ENCODE peak calls at places on chromosomes 11 and 22, in eight cellular contexts. One of them, this sample, is unnamed.

GRCh38 chr11:11218287-11218986 is 134.6 kb downstream of the CSNK2A3 start:
- DNase-seq in HL-60: no peak
- DNase-seq in lower lobe of right lung: no peak
- DNase-seq in GM03348: no peak
- DNase-seq in activated naive CD8-positive, alpha-beta T cell treated with anti-CD3 and anti-CD28 coated beads for 36 hours: no peak
- DNase-seq in stimulated activated CD4-positive, alpha-beta T cell treated with anti-CD3 and anti-CD28 coated beads, Interleukin-15, amount 100 ng/mL, for 48 hours: no peak
- DNase-seq in fibroblast of mammary gland: no peak
- DNase-seq in stimulated activated naive CD4-positive, alpha-beta T cell: no peak
- DNase-seq in this sample: no peak

GRCh38 chr22:46937185-46937584 is 174.7 kb downstream of the TBC1D22A start:
- DNase-seq in HL-60: no peak
- DNase-seq in lower lobe of right lung: no peak
- DNase-seq in GM03348: no peak
- DNase-seq in activated naive CD8-positive, alpha-beta T cell treated with anti-CD3 and anti-CD28 coated beads for 36 hours: no peak
- DNase-seq in stimulated activated CD4-positive, alpha-beta T cell treated with anti-CD3 and anti-CD28 coated beads, Interleukin-15, amount 100 ng/mL, for 48 hours: no peak
- DNase-seq in fibroblast of mammary gland: no peak
- DNase-seq in stimulated activated naive CD4-positive, alpha-beta T cell: no peak
- DNase-seq in this sample: no peak

GRCh38 chr22:37091986-37092385 is 17.5 kb downstream of the TMPRSS6 start:
- DNase-seq in HL-60: no peak
- DNase-seq in lower lobe of right lung: no peak
- DNase-seq in GM03348: no peak
- DNase-seq in activated naive CD8-positive, alpha-beta T cell treated with anti-CD3 and anti-CD28 coated beads for 36 hours: no peak
- DNase-seq in stimulated activated CD4-positive, alpha-beta T cell treated with anti-CD3 and anti-CD28 coated beads, Interleukin-15, amount 100 ng/mL, for 48 hours: no peak
- DNase-seq in fibroblast of mammary gland: no peak
- DNase-seq in stimulated activated naive CD4-positive, alpha-beta T cell: no peak
- DNase-seq in this sample: no peak

GRCh38 chr11:85756401-85757200 is 54.3 kb downstream of the SYTL2 start:
- DNase-seq in HL-60: no peak
- DNase-seq in lower lobe of right lung: no peak
- DNase-seq in GM03348: no peak
- DNase-seq in activated naive CD8-positive, alpha-beta T cell treated with anti-CD3 and anti-CD28 coated beads for 36 hours: no peak
- DNase-seq in stimulated activated CD4-positive, alpha-beta T cell treated with anti-CD3 and anti-CD28 coated beads, Interleukin-15, amount 100 ng/mL, for 48 hours: no peak
- DNase-seq in fibroblast of mammary gland: no peak
- DNase-seq in stimulated activated naive CD4-positive, alpha-beta T cell: peak; percentile 62
- DNase-seq in this sample: no peak

GRCh38 chr11:43920598-43921419 is 21.6 kb upstream of the C11orf96 start:
- DNase-seq in HL-60: peak; percentile 26
- DNase-seq in lower lobe of right lung: no peak
- DNase-seq in GM03348: peak; percentile 93
- DNase-seq in activated naive CD8-positive, alpha-beta T cell treated with anti-CD3 and anti-CD28 coated beads for 36 hours: no peak
- DNase-seq in stimulated activated CD4-positive, alpha-beta T cell treated with anti-CD3 and anti-CD28 coated beads, Interleukin-15, amount 100 ng/mL, for 48 hours: no peak
- DNase-seq in fibroblast of mammary gland: peak; percentile 100
- DNase-seq in stimulated activated naive CD4-positive, alpha-beta T cell: no peak
- DNase-seq in this sample: peak; percentile 99

GRCh38 chr11:126112547-126112946 is 49.9 kb upstream of the CDON start:
- DNase-seq in HL-60: no peak
- DNase-seq in lower lobe of right lung: no peak
- DNase-seq in GM03348: peak; percentile 66
- DNase-seq in activated naive CD8-positive, alpha-beta T cell treated with anti-CD3 and anti-CD28 coated beads for 36 hours: no peak
- DNase-seq in stimulated activated CD4-positive, alpha-beta T cell treated with anti-CD3 and anti-CD28 coated beads, Interleukin-15, amount 100 ng/mL, for 48 hours: no peak
- DNase-seq in fibroblast of mammary gland: peak; percentile 72
- DNase-seq in stimulated activated naive CD4-positive, alpha-beta T cell: no peak
- DNase-seq in this sample: peak; percentile 80

GRCh38 chr11:71251159-71251721 is 1.1 kb downstream of the SHANK2 start:
- DNase-seq in HL-60: no peak
- DNase-seq in lower lobe of right lung: peak; percentile 61
- DNase-seq in GM03348: peak; percentile 70
- DNase-seq in activated naive CD8-positive, alpha-beta T cell treated with anti-CD3 and anti-CD28 coated beads for 36 hours: no peak
- DNase-seq in stimulated activated CD4-positive, alpha-beta T cell treated with anti-CD3 and anti-CD28 coated beads, Interleukin-15, amount 100 ng/mL, for 48 hours: no peak
- DNase-seq in fibroblast of mammary gland: no peak
- DNase-seq in stimulated activated naive CD4-positive, alpha-beta T cell: no peak
- DNase-seq in this sample: peak; percentile 21

GRCh38 chr11:9003573-9004309 is at the start of gene NRIP3:
- DNase-seq in HL-60: peak; percentile 56
- DNase-seq in lower lobe of right lung: peak; percentile 83
- DNase-seq in GM03348: peak; percentile 93
- DNase-seq in activated naive CD8-positive, alpha-beta T cell treated with anti-CD3 and anti-CD28 coated beads for 36 hours: peak; percentile 72
- DNase-seq in stimulated activated CD4-positive, alpha-beta T cell treated with anti-CD3 and anti-CD28 coated beads, Interleukin-15, amount 100 ng/mL, for 48 hours: no peak
- DNase-seq in fibroblast of mammary gland: peak; percentile 30
- DNase-seq in stimulated activated naive CD4-positive, alpha-beta T cell: peak; percentile 78
- DNase-seq in this sample: peak; percentile 24

GRCh38 chr11:122441702-122442092 is 213.8 kb upstream of the UBASH3B start:
- DNase-seq in HL-60: no peak
- DNase-seq in lower lobe of right lung: no peak
- DNase-seq in GM03348: no peak
- DNase-seq in activated naive CD8-positive, alpha-beta T cell treated with anti-CD3 and anti-CD28 coated beads for 36 hours: no peak
- DNase-seq in stimulated activated CD4-positive, alpha-beta T cell treated with anti-CD3 and anti-CD28 coated beads, Interleukin-15, amount 100 ng/mL, for 48 hours: no peak
- DNase-seq in fibroblast of mammary gland: no peak
- DNase-seq in stimulated activated naive CD4-positive, alpha-beta T cell: no peak
- DNase-seq in this sample: no peak

GRCh38 chr22:22120160-22120559 is 124.4 kb upstream of the VPREB1 start:
- DNase-seq in HL-60: no peak
- DNase-seq in lower lobe of right lung: no peak
- DNase-seq in GM03348: no peak
- DNase-seq in activated naive CD8-positive, alpha-beta T cell treated with anti-CD3 and anti-CD28 coated beads for 36 hours: no peak
- DNase-seq in stimulated activated CD4-positive, alpha-beta T cell treated with anti-CD3 and anti-CD28 coated beads, Interleukin-15, amount 100 ng/mL, for 48 hours: no peak
- DNase-seq in fibroblast of mammary gland: no peak
- DNase-seq in stimulated activated naive CD4-positive, alpha-beta T cell: no peak
- DNase-seq in this sample: no peak

GRCh38 chr22:47460870-47461269 is 698.4 kb downstream of the TBC1D22A start:
- DNase-seq in HL-60: no peak
- DNase-seq in lower lobe of right lung: no peak
- DNase-seq in GM03348: no peak
- DNase-seq in activated naive CD8-positive, alpha-beta T cell treated with anti-CD3 and anti-CD28 coated beads for 36 hours: no peak
- DNase-seq in stimulated activated CD4-positive, alpha-beta T cell treated with anti-CD3 and anti-CD28 coated beads, Interleukin-15, amount 100 ng/mL, for 48 hours: no peak
- DNase-seq in fibroblast of mammary gland: no peak
- DNase-seq in stimulated activated naive CD4-positive, alpha-beta T cell: no peak
- DNase-seq in this sample: no peak

GRCh38 chr11:3000032-3000961 is 8.2 kb upstream of the NAP1L4 start:
- DNase-seq in HL-60: no peak
- DNase-seq in lower lobe of right lung: peak; percentile 70
- DNase-seq in GM03348: no peak
- DNase-seq in activated naive CD8-positive, alpha-beta T cell treated with anti-CD3 and anti-CD28 coated beads for 36 hours: no peak
- DNase-seq in stimulated activated CD4-positive, alpha-beta T cell treated with anti-CD3 and anti-CD28 coated beads, Interleukin-15, amount 100 ng/mL, for 48 hours: no peak
- DNase-seq in fibroblast of mammary gland: peak; percentile 53
- DNase-seq in stimulated activated naive CD4-positive, alpha-beta T cell: no peak
- DNase-seq in this sample: peak; percentile 23

GRCh38 chr11:19577849-19578619 is 134.6 kb upstream of the NAV2 start:
- DNase-seq in HL-60: no peak
- DNase-seq in lower lobe of right lung: no peak
- DNase-seq in GM03348: peak; percentile 71
- DNase-seq in activated naive CD8-positive, alpha-beta T cell treated with anti-CD3 and anti-CD28 coated beads for 36 hours: no peak
- DNase-seq in stimulated activated CD4-positive, alpha-beta T cell treated with anti-CD3 and anti-CD28 coated beads, Interleukin-15, amount 100 ng/mL, for 48 hours: no peak
- DNase-seq in fibroblast of mammary gland: peak; percentile 64
- DNase-seq in stimulated activated naive CD4-positive, alpha-beta T cell: no peak
- DNase-seq in this sample: peak; percentile 67

GRCh38 chr11:46889689-46890475 is 28.5 kb downstream of the LRP4 start:
- DNase-seq in HL-60: peak; percentile 78
- DNase-seq in lower lobe of right lung: no peak
- DNase-seq in GM03348: peak; percentile 89
- DNase-seq in activated naive CD8-positive, alpha-beta T cell treated with anti-CD3 and anti-CD28 coated beads for 36 hours: peak; percentile 61
- DNase-seq in stimulated activated CD4-positive, alpha-beta T cell treated with anti-CD3 and anti-CD28 coated beads, Interleukin-15, amount 100 ng/mL, for 48 hours: peak; percentile 40
- DNase-seq in fibroblast of mammary gland: peak; percentile 75
- DNase-seq in stimulated activated naive CD4-positive, alpha-beta T cell: peak; percentile 84
- DNase-seq in this sample: peak; percentile 55

GRCh38 chr11:69215784-69216415 is 60.2 kb downstream of the SMIM38 start:
- DNase-seq in HL-60: no peak
- DNase-seq in lower lobe of right lung: no peak
- DNase-seq in GM03348: peak; percentile 79
- DNase-seq in activated naive CD8-positive, alpha-beta T cell treated with anti-CD3 and anti-CD28 coated beads for 36 hours: no peak
- DNase-seq in stimulated activated CD4-positive, alpha-beta T cell treated with anti-CD3 and anti-CD28 coated beads, Interleukin-15, amount 100 ng/mL, for 48 hours: no peak
- DNase-seq in fibroblast of mammary gland: peak; percentile 17
- DNase-seq in stimulated activated naive CD4-positive, alpha-beta T cell: no peak
- DNase-seq in this sample: peak; percentile 16

GRCh38 chr22:20238567-20239062 is 29.5 kb downstream of the RTN4R start:
- DNase-seq in HL-60: peak; percentile 64
- DNase-seq in lower lobe of right lung: peak; percentile 76
- DNase-seq in GM03348: peak; percentile 34
- DNase-seq in activated naive CD8-positive, alpha-beta T cell treated with anti-CD3 and anti-CD28 coated beads for 36 hours: peak; percentile 72
- DNase-seq in stimulated activated CD4-positive, alpha-beta T cell treated with anti-CD3 and anti-CD28 coated beads, Interleukin-15, amount 100 ng/mL, for 48 hours: peak; percentile 50
- DNase-seq in fibroblast of mammary gland: peak; percentile 9
- DNase-seq in stimulated activated naive CD4-positive, alpha-beta T cell: peak; percentile 53
- DNase-seq in this sample: no peak

GRCh38 chr11:20303451-20303965 is 60.0 kb upstream of the HTATIP2 start:
- DNase-seq in HL-60: no peak
- DNase-seq in lower lobe of right lung: no peak
- DNase-seq in GM03348: no peak
- DNase-seq in activated naive CD8-positive, alpha-beta T cell treated with anti-CD3 and anti-CD28 coated beads for 36 hours: no peak
- DNase-seq in stimulated activated CD4-positive, alpha-beta T cell treated with anti-CD3 and anti-CD28 coated beads, Interleukin-15, amount 100 ng/mL, for 48 hours: no peak
- DNase-seq in fibroblast of mammary gland: no peak
- DNase-seq in stimulated activated naive CD4-positive, alpha-beta T cell: no peak
- DNase-seq in this sample: no peak

GRCh38 chr11:26073646-26074045 is 258.3 kb upstream of the ANO3 start:
- DNase-seq in HL-60: no peak
- DNase-seq in lower lobe of right lung: no peak
- DNase-seq in GM03348: no peak
- DNase-seq in activated naive CD8-positive, alpha-beta T cell treated with anti-CD3 and anti-CD28 coated beads for 36 hours: no peak
- DNase-seq in stimulated activated CD4-positive, alpha-beta T cell treated with anti-CD3 and anti-CD28 coated beads, Interleukin-15, amount 100 ng/mL, for 48 hours: no peak
- DNase-seq in fibroblast of mammary gland: no peak
- DNase-seq in stimulated activated naive CD4-positive, alpha-beta T cell: no peak
- DNase-seq in this sample: no peak

GRCh38 chr11:88398372-88399140 is 61.0 kb upstream of the CTSC start:
- DNase-seq in HL-60: no peak
- DNase-seq in lower lobe of right lung: no peak
- DNase-seq in GM03348: peak; percentile 44
- DNase-seq in activated naive CD8-positive, alpha-beta T cell treated with anti-CD3 and anti-CD28 coated beads for 36 hours: no peak
- DNase-seq in stimulated activated CD4-positive, alpha-beta T cell treated with anti-CD3 and anti-CD28 coated beads, Interleukin-15, amount 100 ng/mL, for 48 hours: no peak
- DNase-seq in fibroblast of mammary gland: peak; percentile 81
- DNase-seq in stimulated activated naive CD4-positive, alpha-beta T cell: no peak
- DNase-seq in this sample: peak; percentile 24

GRCh38 chr11:64562723-64563351 is 28.2 kb upstream of the SLC22A12 start:
- DNase-seq in HL-60: no peak
- DNase-seq in lower lobe of right lung: peak; percentile 22
- DNase-seq in GM03348: no peak
- DNase-seq in activated naive CD8-positive, alpha-beta T cell treated with anti-CD3 and anti-CD28 coated beads for 36 hours: no peak
- DNase-seq in stimulated activated CD4-positive, alpha-beta T cell treated with anti-CD3 and anti-CD28 coated beads, Interleukin-15, amount 100 ng/mL, for 48 hours: no peak
- DNase-seq in fibroblast of mammary gland: no peak
- DNase-seq in stimulated activated naive CD4-positive, alpha-beta T cell: no peak
- DNase-seq in this sample: no peak

GRCh38 chr22:42282943-42283287 is 12.5 kb upstream of the TCF20 start:
- DNase-seq in HL-60: no peak
- DNase-seq in lower lobe of right lung: no peak
- DNase-seq in GM03348: no peak
- DNase-seq in activated naive CD8-positive, alpha-beta T cell treated with anti-CD3 and anti-CD28 coated beads for 36 hours: no peak
- DNase-seq in stimulated activated CD4-positive, alpha-beta T cell treated with anti-CD3 and anti-CD28 coated beads, Interleukin-15, amount 100 ng/mL, for 48 hours: no peak
- DNase-seq in fibroblast of mammary gland: no peak
- DNase-seq in stimulated activated naive CD4-positive, alpha-beta T cell: no peak
- DNase-seq in this sample: no peak

GRCh38 chr11:111512296-111513239 is at the start of gene BTG4:
- DNase-seq in HL-60: no peak
- DNase-seq in lower lobe of right lung: peak; percentile 45
- DNase-seq in GM03348: peak; percentile 56
- DNase-seq in activated naive CD8-positive, alpha-beta T cell treated with anti-CD3 and anti-CD28 coated beads for 36 hours: peak; percentile 45
- DNase-seq in stimulated activated CD4-positive, alpha-beta T cell treated with anti-CD3 and anti-CD28 coated beads, Interleukin-15, amount 100 ng/mL, for 48 hours: no peak
- DNase-seq in fibroblast of mammary gland: peak; percentile 14
- DNase-seq in stimulated activated naive CD4-positive, alpha-beta T cell: peak; percentile 43
- DNase-seq in this sample: no peak

GRCh38 chr22:25069758-25070461 is 117.4 kb downstream of the KIAA1671 start:
- DNase-seq in HL-60: no peak
- DNase-seq in lower lobe of right lung: no peak
- DNase-seq in GM03348: no peak
- DNase-seq in activated naive CD8-positive, alpha-beta T cell treated with anti-CD3 and anti-CD28 coated beads for 36 hours: peak; percentile 41
- DNase-seq in stimulated activated CD4-positive, alpha-beta T cell treated with anti-CD3 and anti-CD28 coated beads, Interleukin-15, amount 100 ng/mL, for 48 hours: no peak
- DNase-seq in fibroblast of mammary gland: no peak
- DNase-seq in stimulated activated naive CD4-positive, alpha-beta T cell: peak; percentile 41
- DNase-seq in this sample: no peak

GRCh38 chr11:31995031-31995430 is 95.8 kb upstream of the RCN1 start:
- DNase-seq in HL-60: no peak
- DNase-seq in lower lobe of right lung: no peak
- DNase-seq in GM03348: no peak
- DNase-seq in activated naive CD8-positive, alpha-beta T cell treated with anti-CD3 and anti-CD28 coated beads for 36 hours: no peak
- DNase-seq in stimulated activated CD4-positive, alpha-beta T cell treated with anti-CD3 and anti-CD28 coated beads, Interleukin-15, amount 100 ng/mL, for 48 hours: no peak
- DNase-seq in fibroblast of mammary gland: no peak
- DNase-seq in stimulated activated naive CD4-positive, alpha-beta T cell: no peak
- DNase-seq in this sample: no peak

GRCh38 chr11:102830328-102830727 is 13.1 kb downstream of the MMP3 start:
- DNase-seq in HL-60: no peak
- DNase-seq in lower lobe of right lung: no peak
- DNase-seq in GM03348: peak; percentile 30
- DNase-seq in activated naive CD8-positive, alpha-beta T cell treated with anti-CD3 and anti-CD28 coated beads for 36 hours: no peak
- DNase-seq in stimulated activated CD4-positive, alpha-beta T cell treated with anti-CD3 and anti-CD28 coated beads, Interleukin-15, amount 100 ng/mL, for 48 hours: no peak
- DNase-seq in fibroblast of mammary gland: peak; percentile 30
- DNase-seq in stimulated activated naive CD4-positive, alpha-beta T cell: no peak
- DNase-seq in this sample: no peak

GRCh38 chr11:11291432-11292015 is 61.5 kb downstream of the CSNK2A3 start:
- DNase-seq in HL-60: no peak
- DNase-seq in lower lobe of right lung: no peak
- DNase-seq in GM03348: no peak
- DNase-seq in activated naive CD8-positive, alpha-beta T cell treated with anti-CD3 and anti-CD28 coated beads for 36 hours: no peak
- DNase-seq in stimulated activated CD4-positive, alpha-beta T cell treated with anti-CD3 and anti-CD28 coated beads, Interleukin-15, amount 100 ng/mL, for 48 hours: no peak
- DNase-seq in fibroblast of mammary gland: no peak
- DNase-seq in stimulated activated naive CD4-positive, alpha-beta T cell: no peak
- DNase-seq in this sample: no peak

GRCh38 chr22:35883028-35883620 is 145.5 kb downstream of the RBFOX2 start:
- DNase-seq in HL-60: no peak
- DNase-seq in lower lobe of right lung: no peak
- DNase-seq in GM03348: peak; percentile 26
- DNase-seq in activated naive CD8-positive, alpha-beta T cell treated with anti-CD3 and anti-CD28 coated beads for 36 hours: no peak
- DNase-seq in stimulated activated CD4-positive, alpha-beta T cell treated with anti-CD3 and anti-CD28 coated beads, Interleukin-15, amount 100 ng/mL, for 48 hours: no peak
- DNase-seq in fibroblast of mammary gland: peak; percentile 67
- DNase-seq in stimulated activated naive CD4-positive, alpha-beta T cell: peak; percentile 45
- DNase-seq in this sample: no peak

GRCh38 chr11:64854534-64855502 is 10.4 kb upstream of the CDC42BPG start:
- DNase-seq in HL-60: no peak
- DNase-seq in lower lobe of right lung: peak; percentile 86
- DNase-seq in GM03348: peak; percentile 96
- DNase-seq in activated naive CD8-positive, alpha-beta T cell treated with anti-CD3 and anti-CD28 coated beads for 36 hours: peak; percentile 58
- DNase-seq in stimulated activated CD4-positive, alpha-beta T cell treated with anti-CD3 and anti-CD28 coated beads, Interleukin-15, amount 100 ng/mL, for 48 hours: no peak
- DNase-seq in fibroblast of mammary gland: peak; percentile 93
- DNase-seq in stimulated activated naive CD4-positive, alpha-beta T cell: no peak
- DNase-seq in this sample: peak; percentile 84

GRCh38 chr11:64251986-64252837 is 882 bp downstream of the PLCB3 start:
- DNase-seq in HL-60: no peak
- DNase-seq in lower lobe of right lung: peak; percentile 76
- DNase-seq in GM03348: peak; percentile 83
- DNase-seq in activated naive CD8-positive, alpha-beta T cell treated with anti-CD3 and anti-CD28 coated beads for 36 hours: peak; percentile 26
- DNase-seq in stimulated activated CD4-positive, alpha-beta T cell treated with anti-CD3 and anti-CD28 coated beads, Interleukin-15, amount 100 ng/mL, for 48 hours: no peak
- DNase-seq in fibroblast of mammary gland: no peak
- DNase-seq in stimulated activated naive CD4-positive, alpha-beta T cell: no peak
- DNase-seq in this sample: peak; percentile 27

GRCh38 chr22:20786536-20786979 is 12.6 kb downstream of the SERPIND1 start:
- DNase-seq in HL-60: no peak
- DNase-seq in lower lobe of right lung: no peak
- DNase-seq in GM03348: no peak
- DNase-seq in activated naive CD8-positive, alpha-beta T cell treated with anti-CD3 and anti-CD28 coated beads for 36 hours: no peak
- DNase-seq in stimulated activated CD4-positive, alpha-beta T cell treated with anti-CD3 and anti-CD28 coated beads, Interleukin-15, amount 100 ng/mL, for 48 hours: no peak
- DNase-seq in fibroblast of mammary gland: no peak
- DNase-seq in stimulated activated naive CD4-positive, alpha-beta T cell: no peak
- DNase-seq in this sample: no peak